ENCODE peak calls at places on chromosomes 11 and 22, in eight cellular contexts. W is NCI-H1694 treated with DMSO at 0.1 percent for 48 hours; E is DMS 273 treated with DMSO at 0.1 percent for 48 hours; I is heart right ventricle; U is NCI-H748 treated with DMSO at 0.1 percent for 48 hours; C is amniotic epithelial cell; J is RCC 7860; X is activated T-helper 1 cell treated with anti-CD3 and anti-CD28 coated beads, Interleukin-12 subunit alpha, Interleukin-12 subunit beta, Interleukin-2, Interleukin-4 antibody, amounts not matched to agents 30 ng/mL and 10 ng/mL and 1 ng/mL, durations not matched to agents 14 hours and 24 hours and 36 hours. D is an unnamed sample.

GRCh38 chr11:82009133-82009532 is 724.5 kb downstream of the FAM181B start:
- DNase-seq in C (no peak), U (no peak), I (no peak), E (no peak), J (no peak), W (no peak), X (no peak), D (no peak)

GRCh38 chr11:76424379-76424778 is 20.4 kb upstream of the EMSY start:
- DNase-seq in J (no peak), E (no peak), I (no peak), X (no peak), U (no peak), C (no peak), W (no peak), D (no peak)

GRCh38 chr22:36239150-36239400 is 252 bp downstream of the APOL2 start:
- DNase-seq in I (no peak), X (no peak), E (no peak), C (peak), W (no peak), U (no peak), J (no peak), D (no peak)

GRCh38 chr11:67482275-67482735 is 521 bp upstream of the AIP start:
- DNase-seq in I (peak), E (no peak), W (no peak), C (no peak), X (no peak), U (no peak), J (no peak), D (no peak)

GRCh38 chr11:77515483-77515882 is 41.6 kb upstream of the PAK1 start:
- DNase-seq in X (no peak), W (no peak), E (no peak), J (no peak), I (no peak), U (peak), C (no peak), D (no peak)

GRCh38 chr11:1481861-1482441 is 4.6 kb downstream of the MOB2 start:
- DNase-seq in C (no peak), J (no peak), W (no peak), E (no peak), U (no peak), X (no peak), I (no peak), D (no peak)

GRCh38 chr22:36673821-36674220 is 29.7 kb downstream of the CACNG2 start:
- DNase-seq in W (no peak), X (no peak), C (no peak), J (no peak), I (no peak), E (no peak), U (no peak), D (no peak)

GRCh38 chr11:34613462-34614183 is 7.3 kb upstream of the EHF start:
- DNase-seq in I (no peak), X (no peak), W (no peak), E (no peak), U (no peak), J (no peak), C (no peak), D (no peak)

GRCh38 chr11:32391965-32392553 is 43.3 kb downstream of the WT1 start:
- DNase-seq in C (peak), I (no peak), U (no peak), X (no peak), J (peak), W (no peak), E (no peak), D (no peak)

GRCh38 chr11:20493340-20493739 is 105.8 kb downstream of the PRMT3 start:
- DNase-seq in U (no peak), I (no peak), J (no peak), X (no peak), C (peak), W (no peak), E (no peak), D (peak)

GRCh38 chr11:107834995-107835394 is 23.6 kb downstream of the SLC35F2 start:
- DNase-seq in I (no peak), J (no peak), E (no peak), U (no peak), C (no peak), X (no peak), W (no peak), D (no peak)

GRCh38 chr22:35407352-35407751 is 7.4 kb downstream of the MCM5 start:
- DNase-seq in C (no peak), W (no peak), J (no peak), U (no peak), I (no peak), X (no peak), E (no peak), D (no peak)

GRCh38 chr11:62602141-62603071 is 741 bp upstream of the MTA2 start:
- DNase-seq in J (no peak), U (peak), E (no peak), W (no peak), C (peak), I (peak), X (no peak), D (no peak)

GRCh38 chr11:9060700-9061111 is 30.7 kb downstream of the SCUBE2 start:
- DNase-seq in W (no peak), X (peak), I (no peak), J (no peak), E (peak), C (no peak), U (no peak), D (peak)

GRCh38 chr11:40314327-40314726 is 1145.1 kb downstream of the LRRC4C start:
- DNase-seq in E (no peak), I (no peak), W (no peak), J (no peak), C (peak), X (no peak), U (no peak), D (no peak)

GRCh38 chr11:17014774-17015638 is 792 bp upstream of the PLEKHA7 start:
- DNase-seq in I (no peak), X (no peak), W (peak), J (peak), C (peak), U (peak), E (no peak), D (no peak)

GRCh38 chr22:25282671-25283561 is 63.5 kb downstream of the CRYBB2 start:
- DNase-seq in W (no peak), X (no peak), U (no peak), I (no peak), E (no peak), C (no peak), J (no peak), D (no peak)

GRCh38 chr11:117479372-117479771 is 151.7 kb downstream of the CEP164 start:
- DNase-seq in E (no peak), W (no peak), X (no peak), I (no peak), J (no peak), U (no peak), C (no peak), D (no peak)

GRCh38 chr11:94766656-94767291 is 1.4 kb upstream of the AMOTL1 start:
- DNase-seq in U (no peak), J (no peak), W (no peak), X (no peak), E (no peak), I (no peak), C (peak), D (no peak)

GRCh38 chr11:126153999-126154398 is 57.5 kb downstream of the RPUSD4 start:
- DNase-seq in W (no peak), E (no peak), J (no peak), X (no peak), I (no peak), C (no peak), U (no peak), D (no peak)

GRCh38 chr11:94193288-94193687 is 64.6 kb downstream of the PANX1 start:
- DNase-seq in J (no peak), C (peak), E (no peak), U (no peak), I (no peak), W (no peak), X (no peak), D (no peak)

GRCh38 chr11:14414470-14415461 is 55.8 kb upstream of the RRAS2 start:
- DNase-seq in C (peak), I (no peak), W (no peak), E (no peak), X (peak), J (peak), U (no peak), D (peak)

GRCh38 chr11:11400635-11401232 is 47.7 kb upstream of the CSNK2A3 start:
- DNase-seq in E (no peak), U (no peak), C (no peak), X (no peak), I (no peak), J (no peak), W (no peak), D (no peak)

GRCh38 chr11:119115484-119116234 is 5.7 kb upstream of the HINFP start:
- DNase-seq in I (peak), W (no peak), U (no peak), C (peak), X (no peak), J (no peak), E (no peak), D (no peak)

GRCh38 chr22:43114958-43115357 is 4.4 kb downstream of the BIK start:
- DNase-seq in U (peak), C (no peak), E (no peak), I (no peak), J (no peak), X (no peak), W (no peak), D (no peak)

GRCh38 chr22:25928038-25928437 is 186.1 kb downstream of the MYO18B start:
- DNase-seq in I (no peak), X (no peak), C (no peak), U (peak), E (no peak), J (no peak), W (no peak), D (no peak)

GRCh38 chr11:86726118-86726748 is 53.8 kb upstream of the ME3 start:
- DNase-seq in X (no peak), J (peak), E (no peak), I (no peak), U (no peak), C (peak), W (no peak), D (no peak)

GRCh38 chr22:37745548-37746365 is 48.9 kb downstream of the TRIOBP start:
- DNase-seq in C (peak), U (peak), W (peak), X (peak), J (peak), I (peak), E (no peak), D (peak)

GRCh38 chr11:69445131-69445470 is 36.4 kb upstream of the LINC01488 start:
- DNase-seq in U (no peak), C (no peak), J (no peak), I (no peak), W (no peak), X (no peak), E (no peak), D (no peak)

GRCh38 chr11:70371241-70371640 is 27.1 kb upstream of the CTTN start:
- DNase-seq in U (no peak), X (no peak), E (no peak), J (no peak), C (no peak), I (no peak), W (no peak), D (no peak)

GRCh38 chr11:95398437-95399112 is 167.6 kb upstream of the SESN3 start:
- DNase-seq in X (no peak), I (no peak), J (no peak), E (no peak), W (no peak), C (no peak), U (no peak), D (no peak)

GRCh38 chr22:39115976-39116621 is 19.1 kb downstream of the APOBEC3H start:
- DNase-seq in E (no peak), J (no peak), U (no peak), C (no peak), W (no peak), X (no peak), I (no peak), D (no peak)

GRCh38 chr22:27867114-27867957 is 51.7 kb downstream of the PITPNB start:
- DNase-seq in E (no peak), X (no peak), C (peak), J (no peak), I (no peak), U (no peak), W (no peak), D (no peak)

GRCh38 chr11:70885721-70886305 is 366.6 kb downstream of the SHANK2 start:
- DNase-seq in X (no peak), J (no peak), I (no peak), E (no peak), W (no peak), U (peak), C (no peak), D (no peak)

GRCh38 chr22:47123006-47123826 is 360.8 kb downstream of the TBC1D22A start:
- DNase-seq in C (no peak), U (no peak), I (no peak), J (no peak), W (no peak), X (no peak), E (no peak), D (no peak)

GRCh38 chr11:26778000-26778757 is 56.3 kb upstream of the SLC5A12 start:
- DNase-seq in U (no peak), E (no peak), W (no peak), X (no peak), I (no peak), J (peak), C (peak), D (no peak)

GRCh38 chr22:49944399-49944891 is 16.1 kb upstream of the PIM3 start:
- DNase-seq in I (no peak), X (no peak), U (no peak), J (no peak), C (no peak), W (no peak), E (no peak), D (no peak)

GRCh38 chr11:94027210-94027609 is 6.1 kb downstream of the HEPHL1 start:
- DNase-seq in E (no peak), W (no peak), X (no peak), U (no peak), I (no peak), C (no peak), J (no peak), D (no peak)